ENCODE peak calls at places on chromosomes 11 and 22, in ten cellular contexts. One of them, this sample, is unnamed.

GRCh38 chr11:72069787-72070251 is 10.5 kb downstream of the NUMA1 start:
- DNase-seq in CD8-positive, alpha-beta T cell: no peak
- DNase-seq in H9: peak
- DNase-seq in SJCRH30: peak
- DNase-seq in gastrocnemius medialis: peak
- DNase-seq in upper lobe of right lung: peak
- DNase-seq in caudate nucleus: no peak
- DNase-seq in IMR-90: peak
- DNase-seq in cardiac muscle cell: peak
- DNase-seq in OCI-LY7: no peak
- DNase-seq in this sample: peak

GRCh38 chr11:115279831-115280761 is 224.1 kb downstream of the CADM1 start:
- DNase-seq in caudate nucleus: no peak
- DNase-seq in H9: no peak
- DNase-seq in cardiac muscle cell: peak
- DNase-seq in SJCRH30: no peak
- DNase-seq in CD8-positive, alpha-beta T cell: no peak
- DNase-seq in IMR-90: peak
- DNase-seq in gastrocnemius medialis: no peak
- DNase-seq in OCI-LY7: no peak
- DNase-seq in upper lobe of right lung: no peak
- DNase-seq in this sample: no peak

GRCh38 chr22:19121631-19122142 is 525 bp downstream of the DGCR2 start:
- DNase-seq in IMR-90: peak
- DNase-seq in gastrocnemius medialis: peak
- DNase-seq in upper lobe of right lung: peak
- DNase-seq in H9: peak
- DNase-seq in OCI-LY7: peak
- DNase-seq in caudate nucleus: no peak
- DNase-seq in cardiac muscle cell: peak
- DNase-seq in SJCRH30: peak
- DNase-seq in CD8-positive, alpha-beta T cell: peak
- DNase-seq in this sample: peak

GRCh38 chr22:42217752-42218280 is 52.6 kb downstream of the TCF20 start:
- DNase-seq in cardiac muscle cell: no peak
- DNase-seq in OCI-LY7: no peak
- DNase-seq in CD8-positive, alpha-beta T cell: no peak
- DNase-seq in gastrocnemius medialis: no peak
- DNase-seq in IMR-90: peak
- DNase-seq in H9: no peak
- DNase-seq in SJCRH30: no peak
- DNase-seq in caudate nucleus: no peak
- DNase-seq in upper lobe of right lung: no peak
- DNase-seq in this sample: no peak

GRCh38 chr11:119284344-119285157 is 32.4 kb downstream of the MCAM start:
- DNase-seq in gastrocnemius medialis: no peak
- DNase-seq in upper lobe of right lung: no peak
- DNase-seq in cardiac muscle cell: peak
- DNase-seq in caudate nucleus: no peak
- DNase-seq in IMR-90: peak
- DNase-seq in OCI-LY7: peak
- DNase-seq in SJCRH30: peak
- DNase-seq in CD8-positive, alpha-beta T cell: no peak
- DNase-seq in H9: no peak
- DNase-seq in this sample: no peak

GRCh38 chr11:61972112-61972795 is 4.8 kb upstream of the FTH1 start:
- DNase-seq in CD8-positive, alpha-beta T cell: no peak
- DNase-seq in gastrocnemius medialis: no peak
- DNase-seq in upper lobe of right lung: peak
- DNase-seq in SJCRH30: no peak
- DNase-seq in cardiac muscle cell: peak
- DNase-seq in H9: no peak
- DNase-seq in IMR-90: no peak
- DNase-seq in caudate nucleus: no peak
- DNase-seq in OCI-LY7: no peak
- DNase-seq in this sample: no peak

GRCh38 chr11:35167451-35167954 is 28.5 kb downstream of the CD44 start:
- DNase-seq in cardiac muscle cell: peak
- DNase-seq in upper lobe of right lung: no peak
- DNase-seq in H9: no peak
- DNase-seq in gastrocnemius medialis: peak
- DNase-seq in SJCRH30: no peak
- DNase-seq in OCI-LY7: no peak
- DNase-seq in caudate nucleus: no peak
- DNase-seq in CD8-positive, alpha-beta T cell: no peak
- DNase-seq in IMR-90: no peak
- DNase-seq in this sample: peak

GRCh38 chr22:20080776-20081654 is 974 bp downstream of the DGCR8 start:
- DNase-seq in gastrocnemius medialis: no peak
- DNase-seq in cardiac muscle cell: peak
- DNase-seq in caudate nucleus: no peak
- DNase-seq in upper lobe of right lung: no peak
- DNase-seq in CD8-positive, alpha-beta T cell: no peak
- DNase-seq in H9: peak
- DNase-seq in OCI-LY7: peak
- DNase-seq in IMR-90: peak
- DNase-seq in SJCRH30: peak
- DNase-seq in this sample: peak

GRCh38 chr11:134864233-134864967 is 452.4 kb upstream of the B3GAT1 start:
- DNase-seq in caudate nucleus: no peak
- DNase-seq in CD8-positive, alpha-beta T cell: no peak
- DNase-seq in gastrocnemius medialis: no peak
- DNase-seq in cardiac muscle cell: no peak
- DNase-seq in OCI-LY7: no peak
- DNase-seq in H9: no peak
- DNase-seq in upper lobe of right lung: no peak
- DNase-seq in SJCRH30: no peak
- DNase-seq in IMR-90: no peak
- DNase-seq in this sample: no peak

DNA sequence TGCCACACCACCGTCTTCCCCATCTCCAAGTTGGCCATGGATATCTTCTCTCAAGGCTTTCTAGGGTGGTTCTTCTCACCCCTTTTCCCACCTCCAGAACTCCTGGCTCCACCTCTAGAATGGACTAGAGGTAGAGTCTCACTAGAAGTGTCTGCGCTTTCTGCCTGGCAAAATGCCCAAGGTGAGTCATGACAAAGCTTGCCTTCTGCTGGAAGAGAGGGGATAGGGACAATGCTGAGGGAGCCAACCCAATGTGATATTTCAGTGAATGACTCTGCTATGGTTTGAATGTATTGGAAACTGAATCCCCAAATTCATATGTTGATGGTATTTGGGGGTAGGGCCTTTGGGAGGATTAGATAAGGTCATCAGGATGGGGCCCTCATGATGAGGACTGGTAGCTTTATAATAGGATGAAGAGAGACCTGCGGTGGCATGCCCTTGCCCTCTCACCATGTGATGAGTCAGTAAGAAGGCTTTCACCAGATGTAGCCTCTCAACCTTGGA is 4.1 kb upstream of the CD82 start:
- DNase-seq in caudate nucleus: no peak
- DNase-seq in H9: no peak
- DNase-seq in cardiac muscle cell: no peak
- DNase-seq in OCI-LY7: no peak
- DNase-seq in IMR-90: peak
- DNase-seq in upper lobe of right lung: no peak
- DNase-seq in gastrocnemius medialis: no peak
- DNase-seq in SJCRH30: peak
- DNase-seq in CD8-positive, alpha-beta T cell: no peak
- DNase-seq in this sample: no peak
- H3K27ac ChIP-seq in caudate nucleus: no peak
- H3K27ac ChIP-seq in H9: no peak
- H3K27ac ChIP-seq in cardiac muscle cell: no peak
- H3K27ac ChIP-seq in OCI-LY7: no peak
- H3K27ac ChIP-seq in IMR-90: no peak
- H3K27ac ChIP-seq in upper lobe of right lung: no peak
- H3K27ac ChIP-seq in gastrocnemius medialis: no peak
- H3K27ac ChIP-seq in SJCRH30: no peak
- H3K27ac ChIP-seq in CD8-positive, alpha-beta T cell: no peak
- H3K27ac ChIP-seq in this sample: no peak

GRCh38 chr11:80281194-80281593 is 840.4 kb upstream of the TENM4 start:
- DNase-seq in SJCRH30: no peak
- DNase-seq in caudate nucleus: no peak
- DNase-seq in upper lobe of right lung: no peak
- DNase-seq in H9: no peak
- DNase-seq in cardiac muscle cell: no peak
- DNase-seq in gastrocnemius medialis: no peak
- DNase-seq in CD8-positive, alpha-beta T cell: no peak
- DNase-seq in OCI-LY7: no peak
- DNase-seq in IMR-90: no peak
- DNase-seq in this sample: no peak
- H3K27ac ChIP-seq in SJCRH30: no peak
- H3K27ac ChIP-seq in caudate nucleus: no peak
- H3K27ac ChIP-seq in upper lobe of right lung: no peak
- H3K27ac ChIP-seq in H9: no peak
- H3K27ac ChIP-seq in cardiac muscle cell: no peak
- H3K27ac ChIP-seq in gastrocnemius medialis: no peak
- H3K27ac ChIP-seq in CD8-positive, alpha-beta T cell: no peak
- H3K27ac ChIP-seq in OCI-LY7: no peak
- H3K27ac ChIP-seq in IMR-90: no peak
- H3K27ac ChIP-seq in this sample: no peak

DNA sequence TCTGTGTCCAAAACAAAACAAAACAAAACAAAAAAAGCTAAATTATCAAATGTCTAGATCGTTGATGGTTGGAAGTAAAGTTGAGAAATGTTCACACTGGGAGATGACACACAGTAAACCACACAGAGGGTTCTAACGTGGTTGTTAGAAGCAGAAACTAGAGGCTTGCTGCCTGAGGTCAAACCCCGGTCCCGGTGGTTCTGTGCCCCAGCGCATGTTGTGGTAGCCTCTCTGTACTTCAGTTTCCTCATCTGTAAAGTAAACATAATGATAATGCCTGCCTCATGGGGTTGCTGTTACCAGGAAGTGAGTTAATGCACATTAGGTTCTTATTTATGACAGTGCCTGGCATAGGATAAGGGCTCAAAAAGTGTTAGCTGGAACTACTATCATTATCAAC is 33.4 kb downstream of the PPARA start:
- DNase-seq in IMR-90: no peak
- DNase-seq in gastrocnemius medialis: no peak
- DNase-seq in caudate nucleus: no peak
- DNase-seq in H9: no peak
- DNase-seq in CD8-positive, alpha-beta T cell: no peak
- DNase-seq in cardiac muscle cell: no peak
- DNase-seq in SJCRH30: no peak
- DNase-seq in OCI-LY7: no peak
- DNase-seq in upper lobe of right lung: no peak
- DNase-seq in this sample: no peak
- H3K27ac ChIP-seq in IMR-90: no peak
- H3K27ac ChIP-seq in gastrocnemius medialis: no peak
- H3K27ac ChIP-seq in caudate nucleus: no peak
- H3K27ac ChIP-seq in H9: no peak
- H3K27ac ChIP-seq in CD8-positive, alpha-beta T cell: no peak
- H3K27ac ChIP-seq in cardiac muscle cell: no peak
- H3K27ac ChIP-seq in SJCRH30: no peak
- H3K27ac ChIP-seq in OCI-LY7: no peak
- H3K27ac ChIP-seq in upper lobe of right lung: no peak
- H3K27ac ChIP-seq in this sample: no peak

DNA sequence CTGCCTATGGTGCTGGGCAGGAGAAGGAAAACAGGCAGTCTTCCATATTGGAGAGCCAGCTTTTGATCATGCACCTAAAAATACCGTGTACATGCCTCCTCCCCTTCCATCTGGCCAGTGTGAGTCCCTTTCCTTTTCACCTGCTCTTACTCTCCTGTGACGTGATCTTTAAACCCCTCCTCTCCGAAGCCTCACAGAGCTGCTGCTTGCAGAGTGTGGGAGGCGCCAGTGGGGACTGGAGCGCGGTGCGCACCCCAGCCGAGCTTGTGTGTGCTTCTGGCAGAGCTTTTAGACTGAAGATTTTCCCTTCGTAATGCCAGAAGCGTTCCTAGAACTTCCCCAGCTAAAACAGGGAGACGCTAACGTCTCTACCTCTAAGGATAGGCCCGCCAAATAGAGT is 29.8 kb downstream of the MUC6 start:
- DNase-seq in H9: no peak
- DNase-seq in gastrocnemius medialis: peak
- DNase-seq in OCI-LY7: no peak
- DNase-seq in caudate nucleus: no peak
- DNase-seq in SJCRH30: no peak
- DNase-seq in IMR-90: no peak
- DNase-seq in upper lobe of right lung: no peak
- DNase-seq in CD8-positive, alpha-beta T cell: no peak
- DNase-seq in cardiac muscle cell: no peak
- DNase-seq in this sample: no peak
- H3K27ac ChIP-seq in H9: no peak
- H3K27ac ChIP-seq in gastrocnemius medialis: peak
- H3K27ac ChIP-seq in OCI-LY7: no peak
- H3K27ac ChIP-seq in caudate nucleus: no peak
- H3K27ac ChIP-seq in SJCRH30: no peak
- H3K27ac ChIP-seq in IMR-90: no peak
- H3K27ac ChIP-seq in upper lobe of right lung: no peak
- H3K27ac ChIP-seq in CD8-positive, alpha-beta T cell: no peak
- H3K27ac ChIP-seq in cardiac muscle cell: peak
- H3K27ac ChIP-seq in this sample: no peak